ENCODE peak calls at places on chromosomes 12 and 14, in eight cellular contexts. K is fibroblast of mammary gland; O is colonic mucosa; X is heart right ventricle; L is fibroblast of lung; C is occipital lobe; Y is MCF 10A; W is CD8-positive, alpha-beta T cell. Z is an unnamed sample.

GRCh38 chr14:106185837-106186233 is 659.5 kb downstream of the TMEM121 start:
- DNase-seq in C (no peak), X (no peak), Y (peak), O (peak), K (no peak), L (no peak), W (peak), Z (no peak)

GRCh38 chr14:70735043-70735442 is 74.3 kb downstream of the MAP3K9 start:
- DNase-seq in X (no peak), O (no peak), W (no peak), K (peak), Y (no peak), C (no peak), L (no peak), Z (no peak)

GRCh38 chr12:103924761-103925641 is 5.2 kb upstream of the HSP90B1 start:
- DNase-seq in O (no peak), K (peak), X (no peak), W (peak), L (peak), Y (peak), C (no peak), Z (peak)

GRCh38 chr12:110109037-110109836 is 14.9 kb upstream of the IFT81 start:
- DNase-seq in C (no peak), Y (peak), O (peak), K (peak), L (peak), W (no peak), X (peak), Z (no peak)

GRCh38 chr12:124804011-124804621 is 59.5 kb downstream of the SCARB1 start:
- DNase-seq in K (peak), X (no peak), L (peak), C (peak), O (no peak), Y (peak), W (no peak), Z (peak)

GRCh38 chr12:105580841-105581352 is 250.4 kb downstream of the C12orf75 start:
- DNase-seq in X (no peak), L (no peak), C (no peak), O (peak), Y (peak), K (no peak), W (no peak), Z (no peak)

GRCh38 chr12:98274430-98275130 is 240.8 kb upstream of the TMPO start:
- DNase-seq in O (no peak), X (no peak), Y (no peak), C (no peak), L (no peak), K (no peak), W (no peak), Z (no peak)

GRCh38 chr12:5251092-5251491 is 180.8 kb upstream of the NTF3 start:
- DNase-seq in W (no peak), X (no peak), L (no peak), Y (no peak), C (no peak), K (no peak), O (no peak), Z (no peak)

GRCh38 chr14:104879201-104879982 is 14.3 kb downstream of the CEP170B start:
- DNase-seq in L (no peak), X (no peak), C (no peak), O (no peak), W (no peak), Y (no peak), K (no peak), Z (no peak)

GRCh38 chr12:52729147-52729546 is 25.8 kb upstream of the KRT77 start:
- DNase-seq in K (no peak), L (no peak), O (no peak), W (no peak), Y (no peak), X (no peak), C (no peak), Z (no peak)

GRCh38 chr14:66652736-66653135 is 144.8 kb downstream of the GPHN start:
- DNase-seq in W (no peak), K (no peak), O (no peak), L (no peak), X (no peak), C (no peak), Y (no peak), Z (no peak)

GRCh38 chr12:92408072-92408900 is 262.6 kb upstream of the BTG1 start:
- DNase-seq in O (peak), K (peak), C (no peak), Y (peak), W (no peak), X (peak), L (no peak), Z (peak)

GRCh38 chr14:22555573-22556011 is 33.4 kb downstream of the DAD1 start:
- DNase-seq in X (no peak), W (peak), O (no peak), C (no peak), K (peak), Y (peak), L (peak), Z (no peak)

GRCh38 chr14:99571303-99571986 is 32.6 kb downstream of the CCDC85C start:
- DNase-seq in Y (no peak), L (no peak), W (no peak), K (no peak), X (no peak), C (no peak), O (peak), Z (no peak)

GRCh38 chr12:113208041-113208934 is 13.0 kb upstream of the TPCN1 start:
- DNase-seq in W (peak), O (peak), X (peak), L (peak), C (no peak), K (peak), Y (no peak), Z (peak)

GRCh38 chr14:83826838-83827237 is 1703.1 kb upstream of the FLRT2 start:
- DNase-seq in W (no peak), O (no peak), L (no peak), K (peak), C (no peak), X (no peak), Y (peak), Z (no peak)

GRCh38 chr14:61368061-61368710 is 46.8 kb downstream of the PRKCH start:
- DNase-seq in O (no peak), C (no peak), X (no peak), Y (no peak), K (no peak), W (no peak), L (no peak), Z (no peak)

GRCh38 chr14:69056389-69056788 is 77.3 kb upstream of the ACTN1 start:
- DNase-seq in Y (no peak), O (no peak), C (peak), X (no peak), L (peak), W (peak), K (peak), Z (peak)

GRCh38 chr12:126243814-126244213 is 1178.6 kb downstream of the AACS start:
- DNase-seq in C (no peak), L (no peak), Y (no peak), X (no peak), O (no peak), K (no peak), W (no peak), Z (no peak)

GRCh38 chr12:29238822-29239291 is 89.8 kb downstream of the FAR2 start:
- DNase-seq in O (no peak), C (no peak), W (no peak), Y (peak), L (peak), X (no peak), K (peak), Z (no peak)

GRCh38 chr12:93847517-93848452 is 170.6 kb downstream of the CRADD start:
- DNase-seq in W (no peak), L (no peak), K (peak), O (no peak), X (no peak), Y (no peak), C (no peak), Z (no peak)

GRCh38 chr12:98736352-98737326 is 91.5 kb downstream of the APAF1 start:
- DNase-seq in W (no peak), K (no peak), Y (no peak), O (no peak), X (no peak), C (no peak), L (no peak), Z (no peak)

GRCh38 chr12:76311796-76312195 is 36.4 kb downstream of the BBS10 start:
- DNase-seq in O (no peak), X (no peak), Y (peak), L (peak), C (no peak), W (no peak), K (peak), Z (no peak)

GRCh38 chr12:65449400-65449799 is 170.9 kb downstream of the MSRB3 start:
- DNase-seq in W (no peak), Y (peak), K (peak), O (no peak), L (peak), X (no peak), C (no peak), Z (no peak)

GRCh38 chr12:104888892-104889291 is 69.2 kb downstream of the SLC41A2 start:
- DNase-seq in Y (no peak), C (no peak), O (no peak), X (no peak), K (no peak), W (no peak), L (no peak), Z (no peak)

GRCh38 chr14:67166450-67166853 is 22.8 kb upstream of the GARIN2 start:
- DNase-seq in Y (peak), W (peak), K (peak), O (peak), C (no peak), X (peak), L (peak), Z (peak)

GRCh38 chr12:126708492-126708896 is 1558.5 kb upstream of the TMEM132C start:
- DNase-seq in K (peak), L (peak), X (no peak), W (no peak), O (no peak), Y (peak), C (no peak), Z (no peak)

GRCh38 chr12:16076553-16076952 is 165.4 kb downstream of the DERA start:
- DNase-seq in Y (peak), L (no peak), O (peak), C (no peak), K (peak), W (no peak), X (no peak), Z (peak)

GRCh38 chr14:85529803-85530574 is at the start of gene FLRT2:
- DNase-seq in O (peak), L (peak), K (peak), Y (peak), X (peak), W (no peak), C (peak), Z (no peak)

GRCh38 chr12:50055831-50056628 is 1.4 kb upstream of the ASIC1 start:
- DNase-seq in X (peak), C (peak), W (peak), O (peak), K (peak), Y (peak), L (no peak), Z (peak)

GRCh38 chr12:51855586-51856428 is 7.3 kb upstream of the FIGNL2 start:
- DNase-seq in X (peak), O (no peak), C (no peak), K (peak), L (peak), W (no peak), Y (no peak), Z (peak)

GRCh38 chr14:35342160-35343010 is 50.2 kb downstream of the PSMA6 start:
- DNase-seq in Y (peak), W (no peak), L (peak), K (peak), O (peak), X (peak), C (no peak), Z (no peak)

GRCh38 chr14:87334997-87335675 is 657.8 kb downstream of the GALC start:
- DNase-seq in Y (peak), L (no peak), W (no peak), K (peak), X (no peak), O (no peak), C (no peak), Z (no peak)

GRCh38 chr12:97016163-97016562 is 109.1 kb downstream of the NEDD1 start:
- DNase-seq in Y (no peak), X (no peak), L (no peak), C (no peak), K (no peak), W (no peak), O (no peak), Z (no peak)